ENCODE peak calls at places on chromosomes 11 and 22, in nine cellular contexts. One of them, this sample, is unnamed. For H3K4me1, the result is how much of the 10 kb centered on the place peaks cover.

GRCh38 chr11:120952503-120953229 is 71.2 kb upstream of the TBCEL start:
- DNase-seq in upper lobe of right lung: peak
- DNase-seq in IMR-90: peak
- DNase-seq in MM.1S: peak
- DNase-seq in fibroblast of lung: peak
- DNase-seq in psoas muscle: peak
- DNase-seq in HCT116: peak
- DNase-seq in PC-3: peak
- DNase-seq in Caco-2: peak
- DNase-seq in this sample: peak

GRCh38 chr11:726278-726915 is 20.4 kb downstream of the EPS8L2 start:
- DNase-seq in fibroblast of lung: peak
- DNase-seq in psoas muscle: peak
- DNase-seq in IMR-90: peak
- DNase-seq in HCT116: no peak
- DNase-seq in Caco-2: no peak
- DNase-seq in PC-3: no peak
- DNase-seq in upper lobe of right lung: peak
- DNase-seq in MM.1S: peak
- DNase-seq in this sample: no peak

GRCh38 chr11:72209101-72209500 is 7.5 kb upstream of the FOLR2 start:
- DNase-seq in IMR-90: no peak
- DNase-seq in psoas muscle: no peak
- DNase-seq in upper lobe of right lung: no peak
- DNase-seq in Caco-2: no peak
- DNase-seq in fibroblast of lung: no peak
- DNase-seq in MM.1S: no peak
- DNase-seq in PC-3: no peak
- DNase-seq in HCT116: no peak
- DNase-seq in this sample: no peak

GRCh38 chr11:10298342-10298741 is 4.3 kb upstream of the SBF2 start:
- DNase-seq in fibroblast of lung: peak
- DNase-seq in MM.1S: peak
- DNase-seq in upper lobe of right lung: no peak
- DNase-seq in PC-3: peak
- DNase-seq in HCT116: no peak
- DNase-seq in Caco-2: no peak
- DNase-seq in psoas muscle: no peak
- DNase-seq in IMR-90: peak
- DNase-seq in this sample: no peak

GRCh38 chr11:35214792-35215193 is 75.8 kb downstream of the CD44 start:
- DNase-seq in HCT116: peak
- DNase-seq in PC-3: peak
- DNase-seq in fibroblast of lung: peak
- DNase-seq in psoas muscle: no peak
- DNase-seq in upper lobe of right lung: no peak
- DNase-seq in MM.1S: no peak
- DNase-seq in Caco-2: no peak
- DNase-seq in IMR-90: peak
- DNase-seq in this sample: no peak

GRCh38 chr11:107928046-107928766 is at the start of gene RAB39A:
- DNase-seq in Caco-2: peak
- DNase-seq in psoas muscle: peak
- DNase-seq in fibroblast of lung: peak
- DNase-seq in IMR-90: peak
- DNase-seq in upper lobe of right lung: peak
- DNase-seq in HCT116: peak
- DNase-seq in PC-3: peak
- DNase-seq in MM.1S: peak
- DNase-seq in this sample: peak

GRCh38 chr11:72238040-72238450 is 5.9 kb downstream of the PHOX2A start:
- DNase-seq in psoas muscle: peak
- DNase-seq in HCT116: peak
- DNase-seq in fibroblast of lung: peak
- DNase-seq in IMR-90: peak
- DNase-seq in PC-3: peak
- DNase-seq in Caco-2: peak
- DNase-seq in MM.1S: peak
- DNase-seq in upper lobe of right lung: peak
- DNase-seq in this sample: peak

GRCh38 chr22:40853961-40854360 is 2.5 kb downstream of the ST13 start:
- DNase-seq in MM.1S: no peak
- DNase-seq in IMR-90: no peak
- DNase-seq in HCT116: no peak
- DNase-seq in PC-3: no peak
- DNase-seq in psoas muscle: no peak
- DNase-seq in Caco-2: no peak
- DNase-seq in upper lobe of right lung: no peak
- DNase-seq in fibroblast of lung: peak
- DNase-seq in this sample: no peak

GRCh38 chr11:65053826-65054503 is 4.4 kb downstream of the NAALADL1 start:
- DNase-seq in upper lobe of right lung: no peak
- DNase-seq in Caco-2: no peak
- DNase-seq in PC-3: no peak
- DNase-seq in psoas muscle: no peak
- DNase-seq in IMR-90: no peak
- DNase-seq in HCT116: no peak
- DNase-seq in MM.1S: no peak
- DNase-seq in fibroblast of lung: no peak
- DNase-seq in this sample: no peak

GRCh38 chr11:47384498-47384897 is 6.2 kb upstream of the SPI1 start:
- DNase-seq in MM.1S: no peak
- DNase-seq in Caco-2: no peak
- DNase-seq in PC-3: no peak
- DNase-seq in HCT116: no peak
- DNase-seq in upper lobe of right lung: no peak
- DNase-seq in IMR-90: no peak
- DNase-seq in fibroblast of lung: no peak
- DNase-seq in psoas muscle: no peak
- DNase-seq in this sample: no peak

GRCh38 chr11:75265851-75266531 is 25.4 kb downstream of the TPBGL start:
- DNase-seq in MM.1S: no peak
- DNase-seq in fibroblast of lung: no peak
- DNase-seq in HCT116: no peak
- DNase-seq in upper lobe of right lung: peak
- DNase-seq in Caco-2: no peak
- DNase-seq in IMR-90: peak
- DNase-seq in PC-3: no peak
- DNase-seq in psoas muscle: peak
- DNase-seq in this sample: no peak

GRCh38 chr11:69133251-69133650 is 22.5 kb upstream of the SMIM38 start:
- DNase-seq in upper lobe of right lung: no peak
- DNase-seq in Caco-2: no peak
- DNase-seq in psoas muscle: no peak
- DNase-seq in MM.1S: no peak
- DNase-seq in HCT116: no peak
- DNase-seq in IMR-90: no peak
- DNase-seq in PC-3: no peak
- DNase-seq in fibroblast of lung: no peak
- DNase-seq in this sample: no peak

GRCh38 chr11:102552447-102553200 is 22.1 kb upstream of the MMP7 start:
- DNase-seq in upper lobe of right lung: no peak
- DNase-seq in psoas muscle: no peak
- DNase-seq in MM.1S: no peak
- DNase-seq in IMR-90: peak
- DNase-seq in fibroblast of lung: peak
- DNase-seq in HCT116: peak
- DNase-seq in Caco-2: peak
- DNase-seq in PC-3: peak
- DNase-seq in this sample: no peak

GRCh38 chr11:61961570-61962212 is 5.7 kb downstream of the FTH1 start:
- DNase-seq in psoas muscle: peak
- DNase-seq in HCT116: no peak
- DNase-seq in upper lobe of right lung: peak
- DNase-seq in fibroblast of lung: no peak
- DNase-seq in Caco-2: no peak
- DNase-seq in MM.1S: no peak
- DNase-seq in IMR-90: no peak
- DNase-seq in PC-3: peak
- DNase-seq in this sample: peak

GRCh38 chr11:128195057-128195751 is 392.2 kb downstream of the ETS1 start:
- DNase-seq in HCT116: no peak
- DNase-seq in Caco-2: no peak
- DNase-seq in psoas muscle: no peak
- DNase-seq in IMR-90: no peak
- DNase-seq in PC-3: no peak
- DNase-seq in MM.1S: no peak
- DNase-seq in upper lobe of right lung: no peak
- DNase-seq in fibroblast of lung: no peak
- DNase-seq in this sample: no peak

GRCh38 chr11:73327812-73328364 is 19.8 kb downstream of the ARHGEF17 start:
- DNase-seq in HCT116: no peak
- DNase-seq in MM.1S: no peak
- DNase-seq in PC-3: no peak
- DNase-seq in fibroblast of lung: no peak
- DNase-seq in psoas muscle: peak
- DNase-seq in Caco-2: no peak
- DNase-seq in IMR-90: no peak
- DNase-seq in upper lobe of right lung: no peak
- DNase-seq in this sample: no peak
- H3K4me1 ChIP-seq in HCT116: under half
- H3K4me1 ChIP-seq in MM.1S: under half
- H3K4me1 ChIP-seq in PC-3: under half
- H3K4me1 ChIP-seq in fibroblast of lung: half or more
- H3K4me1 ChIP-seq in psoas muscle: under half
- H3K4me1 ChIP-seq in Caco-2: under half
- H3K4me1 ChIP-seq in IMR-90: half or more
- H3K4me1 ChIP-seq in upper lobe of right lung: half or more
- H3K4me1 ChIP-seq in this sample: under half

DNA sequence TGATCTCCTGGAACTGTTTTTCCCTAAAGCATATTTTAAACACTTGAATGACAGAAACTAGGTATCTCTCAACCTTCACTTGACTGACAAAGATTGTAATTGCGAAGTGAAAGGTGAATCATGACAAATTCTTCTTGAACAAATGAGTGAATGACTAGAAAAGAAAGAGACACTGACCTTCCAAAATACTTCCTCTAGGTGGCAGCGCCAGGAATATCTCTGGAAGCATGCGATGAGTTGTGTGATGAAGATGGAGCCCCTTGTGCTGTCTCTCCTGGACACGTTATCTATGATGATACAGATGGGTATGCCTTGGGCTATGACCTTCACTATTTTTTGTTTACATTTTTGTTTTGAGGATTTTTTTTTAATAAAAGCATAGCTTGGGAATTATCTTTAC is 7.0 kb upstream of the CASP12 start:
- DNase-seq in HCT116: peak
- DNase-seq in psoas muscle: no peak
- DNase-seq in fibroblast of lung: no peak
- DNase-seq in upper lobe of right lung: no peak
- DNase-seq in PC-3: peak
- DNase-seq in IMR-90: no peak
- DNase-seq in Caco-2: peak
- DNase-seq in MM.1S: no peak
- DNase-seq in this sample: no peak
- TF ChIP-seq CTCF in HCT116: peak
- TF ChIP-seq CTCF in psoas muscle: no peak
- TF ChIP-seq CTCF in fibroblast of lung: no peak
- TF ChIP-seq CTCF in upper lobe of right lung: no peak
- TF ChIP-seq CTCF in PC-3: peak
- TF ChIP-seq CTCF in IMR-90: no peak
- TF ChIP-seq CTCF in Caco-2: peak
- TF ChIP-seq CTCF in MM.1S: peak
- TF ChIP-seq CTCF in this sample: no peak

GRCh38 chr22:17239156-17239701 is 20.0 kb upstream of the ADA2 start:
- DNase-seq in upper lobe of right lung: no peak
- DNase-seq in Caco-2: no peak
- DNase-seq in HCT116: no peak
- DNase-seq in psoas muscle: no peak
- DNase-seq in MM.1S: no peak
- DNase-seq in PC-3: no peak
- DNase-seq in fibroblast of lung: no peak
- DNase-seq in IMR-90: no peak
- DNase-seq in this sample: no peak

GRCh38 chr22:17234144-17234623 is 14.9 kb upstream of the ADA2 start:
- DNase-seq in HCT116: peak
- DNase-seq in Caco-2: no peak
- DNase-seq in fibroblast of lung: peak
- DNase-seq in upper lobe of right lung: no peak
- DNase-seq in psoas muscle: peak
- DNase-seq in IMR-90: no peak
- DNase-seq in MM.1S: no peak
- DNase-seq in PC-3: no peak
- DNase-seq in this sample: no peak

GRCh38 chr22:17235861-17236260 is 16.6 kb upstream of the ADA2 start:
- DNase-seq in HCT116: no peak
- DNase-seq in upper lobe of right lung: no peak
- DNase-seq in psoas muscle: no peak
- DNase-seq in MM.1S: no peak
- DNase-seq in Caco-2: no peak
- DNase-seq in fibroblast of lung: no peak
- DNase-seq in PC-3: no peak
- DNase-seq in IMR-90: no peak
- DNase-seq in this sample: no peak

GRCh38 chr22:17235149-17235655 is 16.0 kb upstream of the ADA2 start:
- DNase-seq in PC-3: no peak
- DNase-seq in HCT116: no peak
- DNase-seq in upper lobe of right lung: no peak
- DNase-seq in MM.1S: no peak
- DNase-seq in Caco-2: no peak
- DNase-seq in fibroblast of lung: no peak
- DNase-seq in psoas muscle: no peak
- DNase-seq in IMR-90: no peak
- DNase-seq in this sample: no peak

GRCh38 chr22:17237031-17237668 is 17.9 kb upstream of the ADA2 start:
- DNase-seq in fibroblast of lung: no peak
- DNase-seq in IMR-90: no peak
- DNase-seq in HCT116: no peak
- DNase-seq in MM.1S: peak
- DNase-seq in PC-3: no peak
- DNase-seq in upper lobe of right lung: no peak
- DNase-seq in Caco-2: no peak
- DNase-seq in psoas muscle: no peak
- DNase-seq in this sample: no peak
- H3K4me3 ChIP-seq in fibroblast of lung: no peak
- H3K4me3 ChIP-seq in IMR-90: no peak
- H3K4me3 ChIP-seq in HCT116: no peak
- H3K4me3 ChIP-seq in MM.1S: peak
- H3K4me3 ChIP-seq in PC-3: no peak
- H3K4me3 ChIP-seq in upper lobe of right lung: peak
- H3K4me3 ChIP-seq in Caco-2: no peak
- H3K4me3 ChIP-seq in psoas muscle: no peak
- H3K4me3 ChIP-seq in this sample: no peak

DNA sequence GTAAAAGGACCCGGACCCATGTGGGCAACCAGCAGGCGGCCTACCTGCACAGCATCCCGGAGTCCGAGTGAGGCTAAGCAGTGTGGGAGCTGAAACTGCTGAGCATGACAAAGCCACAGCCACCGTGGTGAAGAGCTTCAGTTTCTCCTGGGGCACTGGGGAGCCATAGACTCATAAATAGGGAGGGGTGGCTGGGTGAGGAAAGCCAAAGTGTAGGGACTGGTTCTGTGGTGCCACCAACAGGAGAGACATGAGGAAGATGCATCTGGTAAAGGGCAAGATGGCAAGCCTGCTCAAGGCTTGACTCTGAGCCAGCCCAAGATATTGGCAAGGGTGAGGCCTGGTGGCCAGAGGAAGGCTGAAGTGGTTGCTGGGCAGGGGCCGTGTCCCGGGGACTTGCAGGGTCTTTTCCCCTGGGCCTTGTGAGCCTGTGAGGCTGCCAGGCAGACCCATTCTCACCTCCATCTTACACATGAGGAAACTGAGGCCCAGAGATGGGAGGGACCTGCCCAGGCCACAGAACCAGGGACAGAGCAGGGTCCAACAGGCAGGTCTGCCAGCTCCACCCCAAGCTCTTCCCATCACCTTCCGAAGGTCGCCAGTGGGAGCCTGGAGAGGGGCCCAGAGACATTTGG is 30.4 kb downstream of the CYTH4 start:
- DNase-seq in HCT116: no peak
- DNase-seq in fibroblast of lung: no peak
- DNase-seq in upper lobe of right lung: peak
- DNase-seq in Caco-2: no peak
- DNase-seq in psoas muscle: no peak
- DNase-seq in MM.1S: no peak
- DNase-seq in PC-3: no peak
- DNase-seq in IMR-90: no peak
- DNase-seq in this sample: no peak
- H3K4me1 ChIP-seq in HCT116: under half
- H3K4me1 ChIP-seq in fibroblast of lung: under half
- H3K4me1 ChIP-seq in upper lobe of right lung: under half
- H3K4me1 ChIP-seq in Caco-2: under half
- H3K4me1 ChIP-seq in psoas muscle: under half
- H3K4me1 ChIP-seq in MM.1S: under half
- H3K4me1 ChIP-seq in PC-3: under half
- H3K4me1 ChIP-seq in IMR-90: under half
- H3K4me1 ChIP-seq in this sample: under half

This sample was measured in gastrocnemius medialis.